ENCODE peak calls at places on chromosomes 7 and 10, in seven cellular contexts. E is H9, A is heart left ventricle, D is ovary, O is heart right ventricle, N is uterus, C is SJSA1. S is an unnamed sample.
A peak's percentile ranks its signal among the peaks of the same experiment; 100 is the strongest.

GRCh38 chr7:150974468-150975391 is 3.4 kb downstream of the KCNH2 start:
- DNase-seq in C (no peak), A (peak; percentile 87), E (peak; percentile 49), D (peak; percentile 66), O (peak; percentile 60), N (peak; percentile 74), S (no peak)

GRCh38 chr7:325811-326210 is 35.8 kb downstream of the FOXL3 start:
- DNase-seq in C (no peak), E (no peak), D (no peak), N (no peak), O (no peak), A (peak; percentile 9), S (no peak)

GRCh38 chr10:63699785-63700184 is 178.6 kb downstream of the REEP3 start:
- DNase-seq in D (peak; percentile 65), C (no peak), O (peak; percentile 57), N (peak; percentile 57), A (peak; percentile 63), E (no peak), S (no peak)

GRCh38 chr7:134954197-134955082 is 31.9 kb upstream of the AGBL3 start:
- DNase-seq in C (no peak), E (no peak), O (no peak), D (no peak), A (no peak), N (no peak), S (no peak)

GRCh38 chr7:256461-256940 is 33.5 kb upstream of the FOXL3 start:
- DNase-seq in A (peak; percentile 11), E (no peak), O (no peak), N (no peak), D (no peak), C (no peak), S (peak; percentile 76)

GRCh38 chr10:11175823-11176243 is 158.2 kb downstream of the CELF2 start:
- DNase-seq in A (no peak), D (no peak), E (no peak), N (no peak), O (no peak), C (no peak), S (no peak)

GRCh38 chr7:106110885-106111670 is 1.0 kb downstream of the SYPL1 start:
- DNase-seq in C (no peak), N (no peak), D (no peak), A (no peak), O (no peak), E (no peak), S (no peak)

GRCh38 chr10:132746801-132747625 is 38.9 kb downstream of the NKX6-2 start:
- DNase-seq in N (no peak), E (peak; percentile 66), C (no peak), O (no peak), A (no peak), D (no peak), S (no peak)

GRCh38 chr7:122846591-122846990 is 39.7 kb downstream of the CADPS2 start:
- DNase-seq in A (no peak), E (no peak), D (no peak), N (no peak), O (no peak), C (no peak), S (no peak)

GRCh38 chr10:549391-549790 is 140.1 kb downstream of the DIP2C start:
- DNase-seq in C (no peak), O (no peak), N (no peak), A (no peak), E (no peak), D (no peak), S (no peak)

GRCh38 chr10:548212-548897 is 141.1 kb downstream of the DIP2C start:
- DNase-seq in C (no peak), E (no peak), A (no peak), D (no peak), N (no peak), O (no peak), S (no peak)

GRCh38 chr10:546451-546850 is 143.0 kb downstream of the DIP2C start:
- DNase-seq in O (no peak), E (no peak), D (no peak), N (no peak), A (no peak), C (no peak), S (no peak)

GRCh38 chr10:546971-547590 is 142.4 kb downstream of the DIP2C start:
- DNase-seq in D (no peak), N (no peak), C (no peak), A (no peak), O (no peak), E (no peak), S (no peak)

DNA sequence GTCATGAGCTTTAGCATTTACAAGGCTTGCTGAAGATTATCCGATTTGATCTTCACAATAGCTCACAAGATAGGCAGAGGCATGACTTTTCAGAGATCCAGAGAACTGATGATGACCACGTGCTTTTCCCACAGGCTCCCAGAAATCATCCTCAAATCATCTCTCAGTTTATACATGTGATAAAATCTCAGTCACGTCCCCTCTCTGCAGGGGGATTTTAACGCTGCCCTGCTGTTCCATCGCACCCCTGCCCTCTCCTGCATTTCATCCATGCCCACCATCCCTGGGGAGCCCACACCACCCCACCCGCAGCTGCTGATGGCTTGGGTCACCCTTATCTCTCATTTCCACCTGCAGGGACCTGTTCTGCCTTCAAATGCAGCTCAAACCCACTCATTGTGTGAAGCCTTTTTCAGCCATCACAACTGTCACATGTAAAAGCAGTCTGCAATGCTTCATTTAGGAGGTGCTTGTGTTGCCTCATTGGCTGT is 141.8 kb downstream of the DIP2C start:
- DNase-seq in N (no peak), D (no peak), O (no peak), C (no peak), A (no peak), E (no peak), S (no peak)
- H3K27ac ChIP-seq in N (no peak overlapping the region), D (no peak overlapping the region), O (no peak overlapping the region), C (no peak overlapping the region), A (no peak overlapping the region), E (no peak overlapping the region), S (no peak overlapping the region)

GRCh38 chr10:51108404-51108803 is 34.1 kb downstream of the PRKG1 start:
- DNase-seq in C (no peak), O (peak; percentile 16), A (no peak), D (no peak), E (no peak), N (no peak), S (no peak)
- H3K27ac ChIP-seq in C (no peak overlapping the region), O (no peak overlapping the region), A (no peak overlapping the region), D (no peak overlapping the region), E (no peak overlapping the region), N (no peak overlapping the region), S (no peak overlapping the region)

GRCh38 chr10:50385610-50386009 is 134.3 kb upstream of the ASAH2 start:
- DNase-seq in N (peak; percentile 22), C (no peak), A (peak; percentile 40), E (no peak), D (peak; percentile 37), O (no peak), S (no peak)

GRCh38 chr10:50387736-50388081 is 136.4 kb upstream of the ASAH2 start:
- DNase-seq in D (no peak), A (no peak), N (no peak), C (no peak), O (no peak), E (no peak), S (no peak)

GRCh38 chr10:50384839-50385238 is 133.5 kb upstream of the ASAH2 start:
- DNase-seq in N (no peak), D (no peak), C (no peak), O (no peak), E (no peak), A (no peak), S (no peak)

GRCh38 chr10:50388181-50388580 is 136.9 kb upstream of the ASAH2 start:
- DNase-seq in O (no peak), C (no peak), E (no peak), A (no peak), D (no peak), N (no peak), S (no peak)

DNA sequence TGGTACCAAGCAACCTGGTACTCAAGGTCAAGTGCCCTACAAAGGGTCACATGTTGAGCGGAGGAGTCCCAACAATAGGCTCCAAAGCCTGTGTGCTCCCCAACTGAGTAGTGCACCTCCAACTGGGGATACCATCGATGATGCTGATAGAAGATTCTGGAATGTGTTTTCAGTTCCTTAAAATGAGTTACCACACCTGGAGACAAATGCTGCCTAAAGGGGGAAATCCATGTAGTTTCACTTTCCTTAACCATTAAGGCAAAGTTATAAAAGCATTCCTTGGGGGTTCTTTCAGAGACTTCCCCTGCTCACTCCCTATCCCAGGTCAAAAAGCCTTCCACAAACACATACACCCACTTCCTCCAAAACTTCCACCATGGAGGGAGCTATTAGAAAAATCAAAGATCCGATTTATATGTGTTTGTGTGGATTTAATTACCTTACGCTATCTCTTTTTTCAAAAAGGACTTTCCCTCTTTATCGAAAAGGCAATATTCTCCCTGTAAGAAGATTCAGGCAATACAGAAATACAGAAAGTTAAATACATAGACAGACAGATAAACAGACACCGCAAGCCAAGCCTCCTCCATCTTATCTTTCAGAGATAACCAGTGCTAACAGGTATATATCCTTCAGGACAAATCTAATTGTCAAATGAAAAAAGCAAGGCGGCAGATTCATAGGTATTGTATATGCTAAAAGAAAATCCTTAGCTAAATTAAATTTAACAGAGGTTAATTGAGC is 135.8 kb upstream of the ASAH2 start:
- DNase-seq in E (no peak), D (no peak), C (no peak), A (no peak), O (no peak), N (no peak), S (no peak)
- H3K27ac ChIP-seq in E (no peak overlapping the region), D (no peak overlapping the region), C (no peak overlapping the region), A (no peak overlapping the region), O (no peak overlapping the region), N (no peak overlapping the region), S (no peak overlapping the region)

GRCh38 chr7:27149817-27150567 is 2.4 kb downstream of the HOXA3 start:
- DNase-seq in N (peak; percentile 23), D (no peak), A (no peak), E (no peak), C (no peak), O (no peak), S (no peak)

GRCh38 chr7:27147211-27148030 is at the start of gene HOXA6:
- DNase-seq in A (no peak), D (no peak), N (peak; percentile 57), E (peak; percentile 53), C (no peak), O (no peak), S (peak; percentile 82)

GRCh38 chr7:27148776-27149641 is 1.4 kb upstream of the HOXA6 start:
- DNase-seq in N (no peak), O (no peak), D (no peak), E (no peak), C (no peak), A (no peak), S (peak; percentile 71)

GRCh38 chr7:27146491-27147210 is 923 bp downstream of the HOXA6 start:
- DNase-seq in O (no peak), C (no peak), A (no peak), D (no peak), N (no peak), E (no peak), S (no peak)

DNA sequence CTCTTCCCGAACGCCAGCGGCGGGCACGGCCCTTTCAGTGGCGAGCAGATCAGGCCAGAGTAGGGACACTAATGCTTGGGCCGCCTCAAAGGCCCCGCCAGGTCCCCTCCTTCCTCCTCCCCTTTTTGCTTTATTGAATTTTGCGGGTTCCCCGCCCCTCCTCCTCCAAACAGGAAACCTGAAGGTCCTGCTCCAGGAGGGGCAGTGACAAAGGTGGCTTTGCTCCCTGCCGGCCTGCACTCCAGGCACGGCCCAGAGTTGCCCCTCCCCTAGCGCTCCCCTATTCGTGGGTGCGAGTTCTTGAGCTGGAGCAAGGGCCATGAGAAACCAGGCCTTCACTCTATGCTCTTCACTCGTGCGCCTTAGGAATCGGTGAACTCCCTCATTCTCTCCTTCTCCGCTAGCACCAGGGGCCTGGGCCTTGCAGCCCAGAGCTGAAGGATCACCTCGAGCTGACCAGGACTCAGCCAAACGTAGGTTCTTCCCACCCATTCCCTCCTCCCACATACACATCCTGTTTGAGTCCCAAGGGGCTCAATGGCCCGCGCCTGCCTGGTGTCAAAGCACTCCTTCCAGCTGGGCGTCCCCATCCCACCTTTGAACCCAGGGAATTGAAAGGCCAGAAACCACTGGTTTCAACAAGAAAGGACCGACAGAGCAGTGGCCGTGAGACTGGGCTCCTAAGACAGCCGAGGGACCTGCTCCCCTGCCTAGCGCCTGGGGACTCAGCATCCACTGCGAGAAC is 629 bp upstream of the HOXA6 start:
- DNase-seq in O (no peak), N (peak; percentile 37), D (no peak), A (no peak), C (no peak), E (no peak), S (no peak)
- H3K27ac ChIP-seq in O (no peak overlapping the region), N (peak overlapping the region; percentile 96), D (no peak overlapping the region), A (no peak overlapping the region), C (peak overlapping the region; percentile 25), E (no peak overlapping the region), S (peak overlapping the region; percentile 75)

S was measured in left lung.